ENCODE peak calls at places on chromosomes 7 and 10, in four cellular contexts. Q, M, O and A are unnamed samples.
A peak's percentile ranks its signal among the peaks of the same experiment; 100 is the strongest.

GRCh38 chr10:43712821-43713584 is 64.3 kb upstream of the ZNF32 start:
- DNase-seq in Q (no peak), M (no peak), O (no peak), A (no peak)

GRCh38 chr10:18472977-18473376 is 178.4 kb downstream of the NSUN6 start:
- DNase-seq in Q (no peak), M (no peak), O (no peak), A (no peak)

GRCh38 chr10:13327516-13327915 is 20.6 kb downstream of the SEPHS1 start:
- DNase-seq in Q (no peak), M (no peak), O (no peak), A (no peak)

GRCh38 chr10:48236199-48236621 is 38.3 kb downstream of the FRMPD2 start:
- DNase-seq in Q (no peak), M (no peak), O (no peak), A (no peak)

GRCh38 chr7:141558544-141559183 is 7.5 kb downstream of the AGK start:
- DNase-seq in Q (no peak), M (peak; percentile 72), O (no peak), A (peak; percentile 2)

GRCh38 chr10:6493521-6494451 is 86.3 kb downstream of the PRKCQ start:
- DNase-seq in Q (no peak), M (peak; percentile 26), O (peak; percentile 65), A (peak; percentile 42)

GRCh38 chr7:16889851-16890443 is 8.2 kb upstream of the AGR3 start:
- DNase-seq in Q (no peak), M (no peak), O (peak; percentile 36), A (peak; percentile 42)

GRCh38 chr10:18229839-18230238 is 89.6 kb downstream of the CACNB2 start:
- DNase-seq in Q (no peak), M (peak; percentile 80), O (peak; percentile 50), A (peak; percentile 72)

GRCh38 chr10:5575144-5575481 is 50.4 kb downstream of the CALML3 start:
- DNase-seq in Q (no peak), M (no peak), O (no peak), A (no peak)

GRCh38 chr10:11255796-11256444 is 238.2 kb downstream of the CELF2 start:
- DNase-seq in Q (no peak), M (no peak), O (no peak), A (no peak)

GRCh38 chr7:115707684-115708341 is 322.8 kb downstream of the TFEC start:
- DNase-seq in Q (no peak), M (no peak), O (no peak), A (no peak)

GRCh38 chr7:43136064-43136463 is 23.6 kb downstream of the HECW1 start:
- DNase-seq in Q (no peak), M (no peak), O (no peak), A (no peak)

GRCh38 chr10:115046686-115047244 is 46.4 kb upstream of the ATRNL1 start:
- DNase-seq in Q (no peak), M (no peak), O (no peak), A (no peak)

GRCh38 chr10:29730969-29731368 is 96.2 kb upstream of the SVIL start:
- DNase-seq in Q (no peak), M (no peak), O (no peak), A (no peak)

GRCh38 chr7:28298870-28299484 is 113.3 kb upstream of the CREB5 start:
- DNase-seq in Q (no peak), M (peak; percentile 78), O (peak; percentile 50), A (peak; percentile 72)

GRCh38 chr10:103542764-103543616 is 49.5 kb downstream of the NEURL1 start:
- DNase-seq in Q (no peak), M (peak; percentile 52), O (peak; percentile 51), A (peak; percentile 72)

GRCh38 chr7:100061518-100062193 is 12.1 kb downstream of the ZSCAN21 start:
- DNase-seq in Q (no peak), M (no peak), O (no peak), A (no peak)

GRCh38 chr7:122014697-122015096 is 129.4 kb downstream of the AASS start:
- DNase-seq in Q (no peak), M (peak; percentile 2), O (no peak), A (peak; percentile 37)

GRCh38 chr7:151249732-151250072 is 1.2 kb upstream of the SMARCD3 start:
- DNase-seq in Q (peak; percentile 62), M (no peak), O (no peak), A (peak; percentile 48)

GRCh38 chr7:36047254-36047653 is 105.8 kb upstream of the EEPD1 start:
- DNase-seq in Q (no peak), M (no peak), O (no peak), A (peak; percentile 32)